ENCODE peak calls at places on chromosomes 16 and 17, in ten cellular contexts. H is stimulated activated CD8-positive, alpha-beta memory T cell treated with anti-CD3 and anti-CD28 coated beads, Interleukin-15, amount 100 ng/mL, for 4 hours; N is left lobe of liver; I is ACHN; M is RCC 7860; S is anterior cingulate cortex; B is endothelial cell; K is choroid plexus epithelial cell; R is H9; J is activated T-cell treated with anti-CD3 and anti-CD28 coated beads, Interleukin-2, amount 50 U/mL, for 72 hours. F is an unnamed sample.

GRCh38 chr16:86569843-86570447 is 3.3 kb downstream of the FOXC2 start:
- DNase-seq in H (no peak), N (no peak), I (no peak), M (no peak), S (no peak), B (no peak), K (peak; percentile 12), R (no peak), J (no peak), F (no peak)

GRCh38 chr16:27460663-27461482 is 58.9 kb downstream of the IL21R start:
- DNase-seq in H (no peak), N (no peak), I (no peak), M (no peak), S (no peak), B (no peak), K (peak; percentile 28), R (no peak), J (no peak), F (no peak)

GRCh38 chr16:88775825-88776224 is 9.2 kb downstream of the PIEZO1 start:
- DNase-seq in H (no peak), N (no peak), I (no peak), M (no peak), S (no peak), B (no peak), K (no peak), R (no peak), J (no peak), F (no peak)

GRCh38 chr16:22692034-22692433 is 121.9 kb upstream of the HS3ST2 start:
- DNase-seq in H (no peak), N (no peak), I (no peak), M (no peak), S (no peak), B (no peak), K (peak; percentile 27), R (no peak), J (no peak), F (no peak)

GRCh38 chr16:695355-696089 is 5.3 kb upstream of the WDR24 start:
- DNase-seq in H (peak; percentile 49), N (no peak), I (peak; percentile 86), M (no peak), S (no peak), B (no peak), K (no peak), R (peak; percentile 62), J (peak; percentile 82), F (no peak)

GRCh38 chr17:17223736-17224135 is 13.2 kb downstream of the FLCN start:
- DNase-seq in H (no peak), N (no peak), I (no peak), M (no peak), S (no peak), B (no peak), K (no peak), R (no peak), J (no peak), F (no peak)

GRCh38 chr16:66661210-66661560 is 35.4 kb downstream of the CMTM4 start:
- DNase-seq in H (no peak), N (no peak), I (peak; percentile 62), M (peak; percentile 61), S (no peak), B (no peak), K (no peak), R (no peak), J (no peak), F (no peak)

GRCh38 chr16:705748-706188 is at the start of gene FBXL16:
- DNase-seq in H (no peak), N (no peak), I (no peak), M (no peak), S (no peak), B (no peak), K (no peak), R (no peak), J (no peak), F (peak; percentile 66)

GRCh38 chr16:7849891-7850290 is 517.2 kb downstream of the RBFOX1 start:
- DNase-seq in H (no peak), N (no peak), I (no peak), M (no peak), S (no peak), B (no peak), K (no peak), R (no peak), J (no peak), F (peak; percentile 4)

GRCh38 chr16:24668481-24669001 is 60.9 kb upstream of the TNRC6A start:
- DNase-seq in H (no peak), N (no peak), I (no peak), M (peak; percentile 58), S (no peak), B (no peak), K (peak; percentile 28), R (no peak), J (peak; percentile 51), F (no peak)

GRCh38 chr17:39090832-39091622 is 60.4 kb downstream of the PLXDC1 start:
- DNase-seq in H (no peak), N (no peak), I (no peak), M (no peak), S (no peak), B (no peak), K (no peak), R (no peak), J (no peak), F (no peak)

GRCh38 chr16:57041182-57042156 is 50.9 kb upstream of the CPNE2 start:
- DNase-seq in H (peak; percentile 69), N (no peak), I (no peak), M (no peak), S (no peak), B (no peak), K (peak; percentile 9), R (no peak), J (peak; percentile 90), F (no peak)

GRCh38 chr16:87466975-87467501 is 25.8 kb downstream of the ZCCHC14 start:
- DNase-seq in H (no peak), N (no peak), I (no peak), M (no peak), S (no peak), B (no peak), K (no peak), R (no peak), J (no peak), F (no peak)

GRCh38 chr17:54771409-54771808 is 129.2 kb upstream of the TOM1L1 start:
- DNase-seq in H (no peak), N (no peak), I (no peak), M (no peak), S (no peak), B (no peak), K (no peak), R (no peak), J (no peak), F (no peak)

GRCh38 chr17:61260061-61260797 is 139.4 kb upstream of the TBX2 start:
- DNase-seq in H (no peak), N (no peak), I (no peak), M (no peak), S (no peak), B (no peak), K (peak; percentile 65), R (no peak), J (no peak), F (no peak)

GRCh38 chr16:68762996-68763756 is 26.1 kb downstream of the CDH1 start:
- DNase-seq in H (no peak), N (no peak), I (no peak), M (no peak), S (no peak), B (no peak), K (no peak), R (peak; percentile 70), J (no peak), F (peak; percentile 67)

GRCh38 chr17:29972277-29972676 is 30.8 kb downstream of the EFCAB5 start:
- DNase-seq in H (no peak), N (no peak), I (no peak), M (no peak), S (no peak), B (no peak), K (no peak), R (no peak), J (no peak), F (no peak)

GRCh38 chr17:55264273-55264639 is 504 bp upstream of the HLF start:
- DNase-seq in H (no peak), N (no peak), I (no peak), M (no peak), S (no peak), B (no peak), K (no peak), R (no peak), J (no peak), F (no peak)

GRCh38 chr16:66923247-66923851 is 2.0 kb downstream of the RRAD start:
- DNase-seq in H (no peak), N (no peak), I (peak; percentile 30), M (no peak), S (no peak), B (no peak), K (peak; percentile 78), R (no peak), J (no peak), F (peak; percentile 40)

GRCh38 chr17:19718613-19719364 is 2.4 kb upstream of the SLC47A2 start:
- DNase-seq in H (no peak), N (peak; percentile 55), I (peak; percentile 43), M (no peak), S (no peak), B (peak; percentile 29), K (no peak), R (peak; percentile 74), J (no peak), F (no peak)

GRCh38 chr17:44345497-44346026 is 460 bp downstream of the GRN start:
- DNase-seq in H (no peak), N (peak; percentile 58), I (peak; percentile 79), M (peak; percentile 54), S (no peak), B (peak; percentile 69), K (peak; percentile 68), R (peak; percentile 88), J (peak; percentile 47), F (peak; percentile 88)

GRCh38 chr17:75365009-75365930 is 40.2 kb downstream of the GRB2 start:
- DNase-seq in H (no peak), N (no peak), I (no peak), M (no peak), S (no peak), B (no peak), K (no peak), R (no peak), J (no peak), F (no peak)

GRCh38 chr17:57448288-57449283 is 192.3 kb downstream of the MSI2 start:
- DNase-seq in H (no peak), N (no peak), I (no peak), M (no peak), S (no peak), B (no peak), K (no peak), R (no peak), J (no peak), F (peak; percentile 36)